ENCODE peak calls at places on chromosome 22, in four cellular contexts. A is K562, Z is NCI-H1417, T is posterior cingulate gyrus. I is an unnamed sample.

GRCh38 chr22:40480996-40481395 is 110.6 kb downstream of the SGSM3 start:
- DNase-seq in A (no peak), T (no peak), Z (no peak), I (no peak)

GRCh38 chr22:37690407-37690806 is 4.3 kb downstream of the NOL12 start:
- DNase-seq in A (no peak), T (no peak), Z (no peak), I (no peak)

GRCh38 chr22:19522190-19522880 is 1.9 kb downstream of the CLDN5 start:
- DNase-seq in T (no peak), Z (peak; percentile 65), A (peak; percentile 53), I (no peak)

GRCh38 chr22:35335936-35336781 is 36.5 kb downstream of the TOM1 start:
- DNase-seq in Z (no peak), T (no peak), A (no peak), I (no peak)

GRCh38 chr22:48929276-48929790 is 898.3 kb downstream of the BRD1 start:
- DNase-seq in Z (no peak), A (no peak), T (no peak), I (no peak)

GRCh38 chr22:46087336-46087690 is 63.0 kb upstream of the PPARA start:
- DNase-seq in Z (no peak), T (no peak), A (no peak), I (no peak)

GRCh38 chr22:46761017-46761416 is 1.4 kb upstream of the TBC1D22A start:
- DNase-seq in A (no peak), T (no peak), Z (no peak), I (no peak)

GRCh38 chr22:39182478-39183030 is 30.1 kb upstream of the CBX7 start:
- DNase-seq in T (no peak), Z (no peak), A (no peak), I (no peak)

GRCh38 chr22:36377022-36377631 is 10.6 kb downstream of the MYH9 start:
- DNase-seq in A (no peak), T (no peak), Z (no peak), I (no peak)

GRCh38 chr22:50032109-50032871 is 19.7 kb upstream of the IL17REL start:
- DNase-seq in T (no peak), Z (no peak), A (no peak), I (no peak)

GRCh38 chr22:44175676-44176075 is 5.0 kb upstream of the PARVG start:
- DNase-seq in T (no peak), Z (no peak), A (no peak), I (no peak)

GRCh38 chr22:25960375-25960774 is 208.9 kb upstream of the SEZ6L start:
- DNase-seq in T (no peak), A (no peak), Z (no peak), I (no peak)

GRCh38 chr22:22702159-22702873 is 57.9 kb downstream of the GGTLC2 start:
- DNase-seq in A (no peak), Z (no peak), T (no peak), I (no peak)

GRCh38 chr22:32684148-32684821 is 117.2 kb upstream of the TIMP3 start:
- DNase-seq in A (no peak), Z (no peak), T (no peak), I (no peak)

GRCh38 chr22:29072979-29073617 is at the start of gene KREMEN1:
- DNase-seq in T (no peak), A (no peak), Z (no peak), I (no peak)

GRCh38 chr22:37940698-37941376 is 12.6 kb downstream of the C22orf23 start:
- DNase-seq in T (no peak), Z (no peak), A (no peak), I (no peak)

GRCh38 chr22:26545827-26546226 is 33.6 kb upstream of the TFIP11 start:
- DNase-seq in T (no peak), Z (no peak), A (no peak), I (no peak)

GRCh38 chr22:24178021-24178431 is 3.3 kb upstream of the SUSD2 start:
- DNase-seq in A (no peak), Z (no peak), T (no peak), I (no peak)

GRCh38 chr22:30031764-30032468 is 48.3 kb upstream of the HORMAD2 start:
- DNase-seq in A (no peak), T (no peak), Z (no peak), I (no peak)

GRCh38 chr22:19980766-19981165 is 35.9 kb downstream of the ARVCF start:
- DNase-seq in T (no peak), Z (no peak), A (no peak), I (no peak)

GRCh38 chr22:43891360-43892182 is at the start of gene PNPLA5:
- DNase-seq in Z (no peak), A (peak; percentile 22), T (no peak), I (no peak)

GRCh38 chr22:49810363-49811013 is 17.2 kb downstream of the BRD1 start:
- DNase-seq in T (no peak), A (no peak), Z (no peak), I (no peak)

GRCh38 chr22:38831166-38831945 is 12.5 kb downstream of the NPTXR start:
- DNase-seq in A (no peak), T (no peak), Z (no peak), I (no peak)

GRCh38 chr22:43101306-43101705 is 9.2 kb upstream of the BIK start:
- DNase-seq in Z (no peak), A (peak; percentile 19), T (no peak), I (no peak)

GRCh38 chr22:17734197-17734596 is 40.1 kb downstream of the BID start:
- DNase-seq in A (no peak), Z (no peak), T (no peak), I (no peak)

GRCh38 chr22:46110215-46110614 is 40.1 kb upstream of the PPARA start:
- DNase-seq in A (peak; percentile 57), T (no peak), Z (no peak), I (no peak)

GRCh38 chr22:35620624-35621245 is 3.6 kb upstream of the MB start:
- DNase-seq in T (no peak), Z (peak; percentile 56), A (no peak), I (no peak)

GRCh38 chr22:19068784-19069271 is 53.4 kb downstream of the DGCR2 start:
- DNase-seq in Z (no peak), T (no peak), A (no peak), I (no peak)

GRCh38 chr22:40190501-40190900 is 12.8 kb downstream of the TNRC6B start:
- DNase-seq in A (peak; percentile 70), T (no peak), Z (no peak), I (no peak)

GRCh38 chr22:26360169-26360885 is 68.7 kb upstream of the ASPHD2 start:
- DNase-seq in A (peak; percentile 66), Z (peak; percentile 57), T (peak; percentile 68), I (peak; percentile 52)

GRCh38 chr22:35432226-35432905 is 32.4 kb downstream of the MCM5 start:
- DNase-seq in A (no peak), T (no peak), Z (no peak), I (no peak)

GRCh38 chr22:39558950-39559349 is 11.6 kb upstream of the CACNA1I start:
- DNase-seq in A (no peak), Z (no peak), T (no peak), I (no peak)

GRCh38 chr22:24376002-24376401 is 51.4 kb upstream of the ADORA2A start:
- DNase-seq in T (no peak), Z (no peak), A (no peak), I (no peak)

I was measured in HuH-7.